ENCODE peak calls at places on chromosomes 11 and 22, in nine cellular contexts. O is adipocyte; H is lower leg skin; F is psoas muscle; U is cardiac muscle cell; J is HCT116; E is pancreas; S is effector memory CD4-positive, alpha-beta T cell; V is mesendoderm. Y is an unnamed sample.

GRCh38 chr22:32911526-32911925 is 110.0 kb downstream of the TIMP3 start:
- DNase-seq in O (no peak), H (no peak), F (no peak), U (no peak), J (no peak), E (no peak), S (no peak), V (no peak), Y (no peak)

GRCh38 chr11:115501895-115502589 is 2.2 kb downstream of the CADM1 start:
- DNase-seq in O (no peak), H (no peak), F (no peak), U (peak), J (no peak), E (no peak), S (no peak), V (peak), Y (no peak)

GRCh38 chr11:105793092-105793491 is 183.2 kb downstream of the GRIA4 start:
- DNase-seq in O (no peak), H (no peak), F (no peak), U (no peak), J (no peak), E (no peak), S (no peak), V (no peak), Y (no peak)

GRCh38 chr11:70586261-70587094 is 188.1 kb downstream of the CTTN start:
- DNase-seq in O (no peak), H (no peak), F (no peak), U (no peak), J (no peak), E (no peak), S (no peak), V (no peak), Y (no peak)

GRCh38 chr11:61888043-61888442 is 3.3 kb downstream of the FADS3 start:
- DNase-seq in O (peak), H (no peak), F (peak), U (no peak), J (no peak), E (peak), S (no peak), V (peak), Y (peak)

GRCh38 chr22:40310771-40311120 is 35.6 kb upstream of the ADSL start:
- DNase-seq in O (no peak), H (no peak), F (no peak), U (no peak), J (no peak), E (no peak), S (no peak), V (no peak), Y (no peak)

GRCh38 chr11:8328848-8329330 is 65.2 kb upstream of the LMO1 start:
- DNase-seq in O (peak), H (peak), F (peak), U (peak), J (peak), E (peak), S (no peak), V (peak), Y (peak)

GRCh38 chr22:29129644-29130201 is 56.9 kb downstream of the KREMEN1 start:
- DNase-seq in O (no peak), H (no peak), F (no peak), U (peak), J (no peak), E (no peak), S (no peak), V (no peak), Y (no peak)

GRCh38 chr11:129373489-129373953 is 2.1 kb upstream of the BARX2 start:
- DNase-seq in O (peak), H (no peak), F (no peak), U (no peak), J (no peak), E (no peak), S (no peak), V (peak), Y (no peak)

GRCh38 chr11:26522912-26523610 is 49.0 kb downstream of the MUC15 start:
- DNase-seq in O (no peak), H (no peak), F (no peak), U (no peak), J (no peak), E (no peak), S (no peak), V (peak), Y (no peak)

GRCh38 chr11:119377961-119378667 is 3.4 kb downstream of the USP2 start:
- DNase-seq in O (no peak), H (no peak), F (no peak), U (no peak), J (no peak), E (no peak), S (no peak), V (peak), Y (no peak)

GRCh38 chr11:79615425-79615824 is 174.6 kb upstream of the TENM4 start:
- DNase-seq in O (no peak), H (no peak), F (no peak), U (no peak), J (no peak), E (no peak), S (no peak), V (no peak), Y (no peak)

GRCh38 chr11:134625151-134625550 is 213.1 kb upstream of the B3GAT1 start:
- DNase-seq in O (no peak), H (no peak), F (no peak), U (no peak), J (no peak), E (no peak), S (no peak), V (no peak), Y (no peak)

GRCh38 chr22:36162127-36163034 is 1.8 kb upstream of the APOL3 start:
- DNase-seq in O (no peak), H (no peak), F (no peak), U (no peak), J (no peak), E (no peak), S (peak), V (no peak), Y (no peak)

GRCh38 chr11:61752117-61752924 is at the start of gene MYRF:
- DNase-seq in O (peak), H (no peak), F (peak), U (peak), J (no peak), E (peak), S (peak), V (peak), Y (peak)

GRCh38 chr11:46120361-46120710 is 918 bp downstream of the PHF21A start:
- DNase-seq in O (peak), H (peak), F (peak), U (peak), J (no peak), E (peak), S (no peak), V (no peak), Y (peak)

GRCh38 chr22:26172389-26172990 is 3.2 kb downstream of the SEZ6L start:
- DNase-seq in O (peak), H (no peak), F (peak), U (peak), J (peak), E (peak), S (no peak), V (peak), Y (no peak)

GRCh38 chr11:47998733-47999359 is 18.5 kb downstream of the PTPRJ start:
- DNase-seq in O (no peak), H (no peak), F (no peak), U (no peak), J (no peak), E (no peak), S (no peak), V (peak), Y (no peak)

GRCh38 chr11:86978247-86978646 is 23.1 kb upstream of the FZD4 start:
- DNase-seq in O (no peak), H (no peak), F (peak), U (no peak), J (no peak), E (no peak), S (no peak), V (no peak), Y (no peak)

GRCh38 chr22:33401291-33401690 is 343.1 kb upstream of the SYN3 start:
- DNase-seq in O (peak), H (no peak), F (no peak), U (no peak), J (no peak), E (no peak), S (no peak), V (no peak), Y (peak)

GRCh38 chr11:21893468-21893867 is 299.4 kb upstream of the ANO5 start:
- DNase-seq in O (no peak), H (no peak), F (no peak), U (no peak), J (no peak), E (no peak), S (no peak), V (no peak), Y (no peak)

GRCh38 chr11:68014157-68014965 is 4.2 kb downstream of the ALDH3B1 start:
- DNase-seq in O (peak), H (peak), F (peak), U (no peak), J (peak), E (peak), S (no peak), V (no peak), Y (peak)

GRCh38 chr11:30586251-30587144 is at the start of gene MPPED2:
- DNase-seq in O (no peak), H (no peak), F (peak), U (peak), J (no peak), E (peak), S (no peak), V (peak), Y (no peak)

GRCh38 chr11:131978351-131978750 is 607.9 kb downstream of the NTM start:
- DNase-seq in O (no peak), H (no peak), F (no peak), U (no peak), J (no peak), E (no peak), S (no peak), V (peak), Y (no peak)

GRCh38 chr11:134560066-134560465 is 148.0 kb upstream of the B3GAT1 start:
- DNase-seq in O (no peak), H (no peak), F (no peak), U (no peak), J (no peak), E (no peak), S (no peak), V (no peak), Y (no peak)

GRCh38 chr11:32893947-32894827 is 1.6 kb downstream of the QSER1 start:
- DNase-seq in O (peak), H (peak), F (no peak), U (peak), J (peak), E (no peak), S (peak), V (peak), Y (peak)

GRCh38 chr11:31643831-31644230 is 134.3 kb downstream of the ELP4 start:
- DNase-seq in O (peak), H (no peak), F (no peak), U (no peak), J (no peak), E (no peak), S (no peak), V (no peak), Y (peak)

DNA sequence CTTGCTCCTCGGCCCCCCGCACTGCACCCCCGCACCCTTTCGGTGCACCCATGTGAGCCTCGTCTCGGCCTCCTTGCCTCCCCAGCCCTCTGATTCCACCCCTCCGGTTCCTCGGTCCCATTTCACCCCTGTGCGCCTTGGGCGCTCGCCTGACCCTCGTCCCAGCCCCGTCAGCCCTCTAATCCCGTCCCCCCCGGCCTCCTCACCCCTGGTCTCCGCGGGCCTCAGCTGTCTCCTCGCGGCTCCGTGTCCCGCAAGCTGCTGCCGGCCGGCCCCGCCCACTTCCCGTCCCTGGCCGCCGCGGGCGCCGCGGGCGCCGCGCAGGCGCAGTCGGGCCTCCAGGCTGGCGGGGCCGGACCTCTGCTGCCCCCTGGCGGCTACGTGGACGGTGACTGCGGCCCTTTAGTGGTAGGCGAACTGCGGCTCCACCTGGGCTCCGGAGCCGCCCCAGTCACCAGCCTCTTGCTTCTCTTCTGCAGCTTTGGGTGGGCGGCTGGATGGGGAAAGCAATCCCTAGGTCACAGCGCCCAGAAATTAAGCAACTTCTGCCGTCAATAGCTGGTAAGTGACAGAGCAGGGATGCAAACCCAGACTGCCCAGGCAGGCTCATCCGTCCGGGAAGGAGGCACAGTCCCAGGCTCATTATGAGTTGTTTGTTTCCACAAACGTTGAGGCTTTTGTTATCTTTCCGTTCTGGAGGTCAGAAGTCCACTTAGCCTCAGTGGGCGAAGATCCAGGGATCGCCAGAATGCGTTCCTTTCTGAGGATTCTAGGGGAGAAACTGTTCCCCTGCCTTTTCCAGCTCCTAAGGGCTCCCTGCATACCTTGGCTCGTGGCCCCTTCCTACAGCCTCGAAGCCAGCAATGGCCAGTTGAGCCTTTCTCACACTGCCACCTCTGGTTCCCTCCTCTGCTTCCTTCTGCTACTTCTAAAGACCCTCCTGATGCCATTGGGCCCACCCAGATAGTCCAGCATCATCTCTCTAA is at the start of gene PPM1F:
- DNase-seq in O (peak), H (peak), F (peak), U (peak), J (no peak), E (peak), S (peak), V (peak), Y (peak)
- H3K4me3 ChIP-seq in O (peak), H (peak), F (peak), U (peak), J (peak), E (peak), S (peak), V (peak), Y (peak)

GRCh38 chr11:63599211-63600122 is 14.8 kb downstream of the PLAAT3 start:
- DNase-seq in O (peak), H (no peak), F (no peak), U (no peak), J (no peak), E (no peak), S (no peak), V (peak), Y (peak)

GRCh38 chr11:63595296-63595695 is 18.9 kb downstream of the PLAAT3 start:
- DNase-seq in O (peak), H (no peak), F (no peak), U (no peak), J (no peak), E (no peak), S (no peak), V (no peak), Y (peak)

GRCh38 chr11:63592975-63593395 is 21.2 kb downstream of the PLAAT3 start:
- DNase-seq in O (peak), H (no peak), F (no peak), U (no peak), J (no peak), E (no peak), S (no peak), V (peak), Y (no peak)

GRCh38 chr11:63602296-63602695 is 11.9 kb downstream of the PLAAT3 start:
- DNase-seq in O (peak), H (no peak), F (no peak), U (no peak), J (no peak), E (no peak), S (no peak), V (no peak), Y (no peak)

DNA sequence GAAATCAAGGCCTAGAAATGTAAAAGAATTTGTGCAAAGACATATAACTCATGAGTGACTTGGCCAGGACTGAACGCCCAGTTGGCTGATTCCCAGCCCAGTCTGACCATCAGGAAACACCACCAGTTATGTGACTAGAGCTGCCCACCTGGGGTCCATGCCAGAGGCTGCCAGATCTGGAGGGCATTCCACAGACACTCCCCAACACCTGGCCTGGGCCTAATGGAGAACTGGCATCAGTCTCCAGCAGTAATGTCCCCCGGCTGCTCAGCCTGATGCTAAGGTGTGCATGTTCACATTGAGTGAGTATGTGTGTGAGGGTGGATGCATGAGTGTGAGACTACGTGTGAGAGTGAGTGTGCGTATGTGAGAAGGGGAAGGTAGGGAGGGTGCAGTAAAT is 15.7 kb downstream of the PLAAT3 start:
- DNase-seq in O (no peak), H (no peak), F (no peak), U (no peak), J (no peak), E (no peak), S (no peak), V (no peak), Y (no peak)
- H3K4me3 ChIP-seq in O (no peak), H (no peak), F (no peak), U (no peak), J (no peak), E (no peak), S (no peak), V (no peak), Y (no peak)

GRCh38 chr22:46578251-46578823 is 40.9 kb upstream of the CELSR1 start:
- DNase-seq in O (no peak), H (no peak), F (no peak), U (no peak), J (no peak), E (peak), S (no peak), V (no peak), Y (no peak)
- H3K4me3 ChIP-seq in O (peak), H (no peak), F (peak), U (peak), J (peak), E (peak), S (no peak), V (no peak), Y (peak)

DNA sequence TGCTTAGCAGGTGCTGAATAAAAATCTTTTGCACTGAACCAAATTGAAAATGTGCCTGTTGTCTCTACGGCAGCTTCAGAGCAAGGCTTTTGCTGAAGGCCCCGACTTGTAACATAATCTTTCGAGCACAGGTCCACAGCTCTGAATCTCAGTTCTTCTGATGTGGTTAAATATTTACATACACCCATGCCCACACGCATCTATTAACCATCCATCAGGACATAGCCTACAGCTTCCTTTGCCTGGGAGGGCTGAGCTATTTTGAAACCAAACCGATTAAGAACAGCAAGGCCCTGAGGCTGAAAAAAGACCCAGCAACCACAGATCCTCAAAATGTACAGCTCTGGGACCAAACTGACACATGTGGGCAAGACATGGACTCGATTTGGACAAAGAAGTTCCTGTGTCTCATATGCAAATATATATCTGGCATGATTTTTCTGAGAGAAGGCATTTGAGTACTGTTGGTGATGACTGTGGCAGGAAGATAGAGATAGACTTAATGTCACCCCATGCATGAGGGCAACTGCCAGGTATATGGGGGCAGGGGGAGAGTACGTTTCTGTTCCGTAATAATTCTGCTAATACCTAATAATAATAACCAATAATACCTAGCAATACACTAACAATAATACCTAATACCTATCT is 322.7 kb upstream of the PLET1 start:
- DNase-seq in O (no peak), H (no peak), F (no peak), U (no peak), J (no peak), E (no peak), S (no peak), V (no peak), Y (no peak)
- H3K4me3 ChIP-seq in O (no peak), H (no peak), F (no peak), U (no peak), J (no peak), E (no peak), S (no peak), V (no peak), Y (no peak)

GRCh38 chr11:9774109-9774508 is 110.2 kb downstream of the SWAP70 start:
- DNase-seq in O (no peak), H (no peak), F (no peak), U (no peak), J (no peak), E (no peak), S (no peak), V (no peak), Y (no peak)

GRCh38 chr11:9772218-9772617 is 108.3 kb downstream of the SWAP70 start:
- DNase-seq in O (no peak), H (no peak), F (no peak), U (no peak), J (no peak), E (no peak), S (no peak), V (peak), Y (no peak)

GRCh38 chr11:9769621-9770020 is 105.7 kb downstream of the SWAP70 start:
- DNase-seq in O (no peak), H (no peak), F (no peak), U (no peak), J (no peak), E (no peak), S (no peak), V (no peak), Y (no peak)

GRCh38 chr11:9773524-9773923 is 109.6 kb downstream of the SWAP70 start:
- DNase-seq in O (no peak), H (no peak), F (no peak), U (no peak), J (no peak), E (no peak), S (no peak), V (no peak), Y (no peak)

DNA sequence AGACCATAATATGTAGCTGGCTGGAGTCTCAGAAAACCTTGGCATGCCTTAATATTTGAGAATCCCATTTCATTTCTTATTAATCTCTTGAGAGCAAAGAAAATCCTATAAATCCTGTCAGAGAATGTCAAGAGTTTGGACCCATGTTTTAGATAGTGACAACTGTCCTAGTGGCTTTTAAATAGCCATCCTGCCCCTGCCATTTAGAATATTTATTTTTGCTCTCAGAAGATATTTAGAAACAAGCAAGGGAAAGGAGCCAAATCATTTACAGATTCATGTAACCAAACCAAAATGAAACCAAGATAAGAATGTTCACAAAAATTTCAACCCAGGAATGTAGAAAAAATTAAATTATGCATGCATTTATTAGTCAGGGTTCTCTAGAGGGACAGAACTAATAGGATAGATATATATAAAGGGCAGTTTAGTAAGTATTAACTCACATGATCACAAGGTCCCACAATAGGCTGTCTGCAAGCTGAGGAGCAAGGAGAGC is 107.3 kb downstream of the SWAP70 start:
- DNase-seq in O (peak), H (no peak), F (no peak), U (no peak), J (no peak), E (no peak), S (no peak), V (no peak), Y (no peak)
- H3K4me3 ChIP-seq in O (no peak), H (no peak), F (no peak), U (no peak), J (no peak), E (no peak), S (no peak), V (no peak), Y (no peak)

DNA sequence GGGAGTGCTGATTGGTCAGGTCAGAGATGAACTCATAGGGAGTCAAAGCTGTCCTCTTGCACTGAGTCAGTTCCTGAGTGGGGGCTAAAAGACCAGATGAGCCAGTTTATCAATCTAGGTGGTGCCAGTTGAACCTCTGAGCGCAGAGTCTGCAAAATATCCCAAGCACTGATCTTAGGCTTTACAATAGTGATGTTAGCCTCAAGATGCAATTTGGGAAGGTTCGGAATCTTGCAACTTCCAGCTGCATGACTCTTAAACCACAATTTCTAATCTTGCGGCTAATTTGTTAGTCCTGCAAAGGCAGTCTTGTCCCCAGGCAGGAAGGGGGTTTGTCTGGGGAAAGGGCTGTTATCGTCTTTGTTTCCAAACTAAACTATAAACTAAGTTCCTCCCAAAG is 92.3 kb upstream of the PARVA start:
- DNase-seq in O (peak), H (peak), F (no peak), U (no peak), J (no peak), E (no peak), S (no peak), V (no peak), Y (peak)
- H3K4me3 ChIP-seq in O (peak), H (no peak), F (no peak), U (no peak), J (no peak), E (no peak), S (no peak), V (no peak), Y (no peak)